ENCODE peak calls at places on chromosomes 7 and 10, in four cellular contexts. One of them, this sample, is unnamed. For H3K4me1, the result is how much of the 10 kb centered on the place peaks cover.

GRCh38 chr10:124415210-124415609 is 3.5 kb downstream of the OAT start:
- DNase-seq in fibroblast of lung: no peak
- DNase-seq in A549: no peak
- DNase-seq in OCI-LY7: no peak
- DNase-seq in this sample: no peak

GRCh38 chr10:70579234-70580002 is 23.1 kb downstream of the PRF1 start:
- DNase-seq in A549: no peak
- DNase-seq in OCI-LY7: no peak
- DNase-seq in fibroblast of lung: no peak
- DNase-seq in this sample: no peak

GRCh38 chr7:34759477-34760125 is 101.6 kb downstream of the NPSR1 start:
- DNase-seq in OCI-LY7: peak
- DNase-seq in A549: peak
- DNase-seq in fibroblast of lung: peak
- DNase-seq in this sample: peak

GRCh38 chr10:80414126-80414898 is 6.0 kb downstream of the PRXL2A start:
- DNase-seq in A549: no peak
- DNase-seq in OCI-LY7: no peak
- DNase-seq in fibroblast of lung: peak
- DNase-seq in this sample: peak

GRCh38 chr7:115357213-115357999 is 435.5 kb downstream of the MDFIC start:
- DNase-seq in A549: no peak
- DNase-seq in fibroblast of lung: peak
- DNase-seq in OCI-LY7: no peak
- DNase-seq in this sample: peak

GRCh38 chr10:123606955-123607354 is 59.2 kb upstream of the GPR26 start:
- DNase-seq in OCI-LY7: no peak
- DNase-seq in A549: no peak
- DNase-seq in fibroblast of lung: no peak
- DNase-seq in this sample: no peak

GRCh38 chr7:135728136-135728669 is at the start of gene SLC13A4:
- DNase-seq in fibroblast of lung: no peak
- DNase-seq in A549: no peak
- DNase-seq in OCI-LY7: no peak
- DNase-seq in this sample: peak

GRCh38 chr7:70975816-70976215 is 156.1 kb upstream of the GALNT17 start:
- DNase-seq in OCI-LY7: no peak
- DNase-seq in A549: no peak
- DNase-seq in fibroblast of lung: no peak
- DNase-seq in this sample: no peak

GRCh38 chr10:130357951-130358350 is 221.8 kb downstream of the GLRX3 start:
- DNase-seq in fibroblast of lung: no peak
- DNase-seq in A549: no peak
- DNase-seq in OCI-LY7: no peak
- DNase-seq in this sample: no peak

GRCh38 chr10:122103592-122103991 is 114.6 kb downstream of the TACC2 start:
- DNase-seq in fibroblast of lung: no peak
- DNase-seq in A549: no peak
- DNase-seq in OCI-LY7: no peak
- DNase-seq in this sample: no peak

GRCh38 chr7:27873981-27874957 is 134.3 kb downstream of the TAX1BP1 start:
- DNase-seq in fibroblast of lung: peak
- DNase-seq in OCI-LY7: no peak
- DNase-seq in A549: peak
- DNase-seq in this sample: no peak

GRCh38 chr10:48931188-48931587 is 8.5 kb downstream of the LRRC18 start:
- DNase-seq in A549: no peak
- DNase-seq in fibroblast of lung: no peak
- DNase-seq in OCI-LY7: no peak
- DNase-seq in this sample: no peak

GRCh38 chr7:102028206-102028826 is 210.9 kb downstream of the CUX1 start:
- DNase-seq in OCI-LY7: peak
- DNase-seq in A549: no peak
- DNase-seq in fibroblast of lung: no peak
- DNase-seq in this sample: no peak

GRCh38 chr7:116356333-116356965 is 143.1 kb upstream of the CAV2 start:
- DNase-seq in A549: no peak
- DNase-seq in OCI-LY7: no peak
- DNase-seq in fibroblast of lung: no peak
- DNase-seq in this sample: no peak

GRCh38 chr10:101014966-101015581 is 15.5 kb downstream of the LZTS2 start:
- DNase-seq in fibroblast of lung: peak
- DNase-seq in OCI-LY7: no peak
- DNase-seq in A549: peak
- DNase-seq in this sample: no peak

GRCh38 chr10:110425684-110426293 is 71.9 kb upstream of the DUSP5 start:
- DNase-seq in fibroblast of lung: peak
- DNase-seq in A549: peak
- DNase-seq in OCI-LY7: no peak
- DNase-seq in this sample: no peak
- H3K27ac ChIP-seq in fibroblast of lung: peak
- H3K27ac ChIP-seq in A549: peak
- H3K27ac ChIP-seq in OCI-LY7: no peak
- H3K27ac ChIP-seq in this sample: no peak

DNA sequence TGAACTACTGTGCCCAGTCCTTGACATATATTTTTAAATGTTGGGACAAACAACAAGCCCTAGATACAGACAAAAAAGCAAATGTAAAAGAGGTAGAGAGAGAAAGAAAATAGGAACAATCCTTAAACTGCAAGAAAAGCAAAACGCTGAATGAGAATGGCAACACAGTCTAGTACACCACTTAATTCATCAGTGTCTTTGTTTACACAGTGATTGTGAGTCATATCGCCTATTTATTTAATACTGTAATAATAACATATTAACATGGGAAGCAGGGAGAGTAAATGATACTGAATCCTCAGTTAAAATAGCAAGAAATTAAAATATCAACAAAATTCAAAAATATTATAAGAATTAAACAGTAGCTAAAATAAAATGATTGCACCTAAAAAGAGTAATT is 9.8 kb upstream of the LRRTM3 start:
- DNase-seq in fibroblast of lung: peak
- DNase-seq in A549: no peak
- DNase-seq in OCI-LY7: no peak
- DNase-seq in this sample: no peak
- H3K4me1 ChIP-seq in fibroblast of lung: under half
- H3K4me1 ChIP-seq in A549: under half
- H3K4me1 ChIP-seq in OCI-LY7: under half
- H3K4me1 ChIP-seq in this sample: under half

GRCh38 chr10:88045544-88046415 is 182.4 kb downstream of the PTEN start:
- DNase-seq in A549: no peak
- DNase-seq in fibroblast of lung: no peak
- DNase-seq in OCI-LY7: no peak
- DNase-seq in this sample: no peak
- H3K27ac ChIP-seq in A549: no peak
- H3K27ac ChIP-seq in fibroblast of lung: no peak
- H3K27ac ChIP-seq in OCI-LY7: no peak
- H3K27ac ChIP-seq in this sample: no peak

GRCh38 chr7:45484094-45484493 is 90.1 kb upstream of the ADCY1 start:
- DNase-seq in fibroblast of lung: no peak
- DNase-seq in OCI-LY7: no peak
- DNase-seq in A549: no peak
- DNase-seq in this sample: no peak
- H3K4me1 ChIP-seq in fibroblast of lung: under half
- H3K4me1 ChIP-seq in OCI-LY7: under half
- H3K4me1 ChIP-seq in A549: under half
- H3K4me1 ChIP-seq in this sample: under half

GRCh38 chr10:114603943-114604342 is 54.1 kb downstream of the ABLIM1 start:
- DNase-seq in fibroblast of lung: peak
- DNase-seq in OCI-LY7: no peak
- DNase-seq in A549: peak
- DNase-seq in this sample: no peak
- H3K27ac ChIP-seq in fibroblast of lung: no peak
- H3K27ac ChIP-seq in OCI-LY7: no peak
- H3K27ac ChIP-seq in A549: peak
- H3K27ac ChIP-seq in this sample: no peak

This sample was measured in SJCRH30.